ENCODE peak calls at places on chromosomes 13 and 19, in eight cellular contexts. C is midbrain, J is H4, X is astrocyte of the spinal cord, G is heart right ventricle, E is T-cell, B is fibroblast of mammary gland, W is EH. T is an unnamed sample.

GRCh38 chr19:9054768-9055167 is 32.1 kb upstream of the OR1M1 start:
- DNase-seq in C (no peak), J (peak; percentile 25), X (no peak), G (no peak), E (no peak), B (no peak), W (no peak), T (no peak)

GRCh38 chr13:47175172-47175806 is 278.4 kb upstream of the HTR2A start:
- DNase-seq in C (no peak), J (peak; percentile 53), X (peak; percentile 86), G (no peak), E (no peak), B (peak; percentile 96), W (peak; percentile 93), T (no peak)

GRCh38 chr19:51031880-51032225 is 2.9 kb downstream of the KLK12 start:
- DNase-seq in C (no peak), J (no peak), X (no peak), G (no peak), E (no peak), B (no peak), W (no peak), T (no peak)

GRCh38 chr13:46469064-46469463 is 82.0 kb upstream of the RUBCNL start:
- DNase-seq in C (no peak), J (peak; percentile 22), X (no peak), G (no peak), E (no peak), B (peak; percentile 70), W (peak; percentile 93), T (no peak)

GRCh38 chr13:48078251-48078656 is 16.6 kb downstream of the MED4 start:
- DNase-seq in C (no peak), J (peak; percentile 19), X (no peak), G (no peak), E (no peak), B (no peak), W (peak; percentile 4), T (no peak)

GRCh38 chr19:47257411-47258169 is 1.3 kb downstream of the CCDC9 start:
- DNase-seq in C (no peak), J (no peak), X (no peak), G (no peak), E (no peak), B (no peak), W (no peak), T (no peak)

GRCh38 chr19:31289976-31290375 is 59.3 kb downstream of the TSHZ3 start:
- DNase-seq in C (no peak), J (no peak), X (no peak), G (no peak), E (no peak), B (no peak), W (no peak), T (no peak)

GRCh38 chr19:3440082-3440481 is 40.2 kb downstream of the SMIM24 start:
- DNase-seq in C (peak; percentile 5), J (no peak), X (no peak), G (peak; percentile 57), E (peak; percentile 39), B (peak; percentile 41), W (peak; percentile 24), T (peak; percentile 47)

T was measured in effector CD4-positive, alpha-beta T cell.